ENCODE peak calls at places on chromosomes 12 and 14, in eight cellular contexts. U is CD4-positive, alpha-beta T cell; L is heart left ventricle; T is transverse colon; R is ovary; Q is cardiac muscle cell; I is choroid plexus epithelial cell; P is LNCaP clone FGC. J is an unnamed sample.

GRCh38 chr14:66070542-66071319 is 415.4 kb upstream of the CCDC196 start:
- DNase-seq in U (peak; percentile 78), L (no peak), T (peak; percentile 60), R (no peak), Q (peak; percentile 73), I (peak; percentile 17), P (no peak), J (peak; percentile 86)

GRCh38 chr14:93643127-93643526 is 145.2 kb downstream of the PRIMA1 start:
- DNase-seq in U (no peak), L (no peak), T (no peak), R (no peak), Q (no peak), I (no peak), P (no peak), J (no peak)

GRCh38 chr12:47216150-47216677 is 136.5 kb upstream of the AMIGO2 start:
- DNase-seq in U (peak; percentile 63), L (peak; percentile 35), T (peak; percentile 59), R (no peak), Q (no peak), I (no peak), P (no peak), J (no peak)

GRCh38 chr12:28296287-28296686 is 106.0 kb downstream of the CCDC91 start:
- DNase-seq in U (no peak), L (no peak), T (no peak), R (no peak), Q (no peak), I (no peak), P (no peak), J (no peak)

GRCh38 chr14:68782091-68782981 is 10.5 kb downstream of the ZFP36L1 start:
- DNase-seq in U (no peak), L (no peak), T (no peak), R (peak; percentile 53), Q (no peak), I (no peak), P (no peak), J (peak; percentile 6)

GRCh38 chr12:41073633-41074576 is 114.2 kb upstream of the PDZRN4 start:
- DNase-seq in U (no peak), L (no peak), T (no peak), R (no peak), Q (no peak), I (no peak), P (no peak), J (no peak)

GRCh38 chr12:103965590-103966407 is at the start of gene TDG:
- DNase-seq in U (peak; percentile 94), L (peak; percentile 98), T (peak; percentile 98), R (peak; percentile 99), Q (peak; percentile 98), I (peak; percentile 100), P (peak; percentile 96), J (peak; percentile 98)

GRCh38 chr14:94548131-94548998 is 12.9 kb upstream of the SERPINA4 start:
- DNase-seq in U (no peak), L (no peak), T (no peak), R (no peak), Q (no peak), I (peak; percentile 27), P (no peak), J (no peak)

GRCh38 chr14:72801381-72801812 is 92.5 kb downstream of the DPF3 start:
- DNase-seq in U (no peak), L (no peak), T (no peak), R (no peak), Q (no peak), I (peak; percentile 96), P (no peak), J (no peak)

GRCh38 chr12:94745562-94745961 is 95.2 kb upstream of the TMCC3 start:
- DNase-seq in U (no peak), L (no peak), T (no peak), R (no peak), Q (no peak), I (no peak), P (no peak), J (no peak)

GRCh38 chr14:95003099-95003960 is 154.0 kb downstream of the DICER1 start:
- DNase-seq in U (no peak), L (no peak), T (no peak), R (no peak), Q (no peak), I (no peak), P (no peak), J (no peak)

GRCh38 chr14:64707661-64708060 is 3.4 kb downstream of the PLEKHG3 start:
- DNase-seq in U (no peak), L (no peak), T (peak; percentile 53), R (no peak), Q (no peak), I (peak; percentile 88), P (no peak), J (no peak)

GRCh38 chr12:92059976-92060375 is 85.7 kb downstream of the BTG1 start:
- DNase-seq in U (no peak), L (no peak), T (no peak), R (no peak), Q (no peak), I (peak; percentile 84), P (no peak), J (no peak)

GRCh38 chr12:89156862-89157262 is 195.4 kb downstream of the DUSP6 start:
- DNase-seq in U (no peak), L (no peak), T (no peak), R (no peak), Q (no peak), I (peak; percentile 51), P (no peak), J (no peak)

DNA sequence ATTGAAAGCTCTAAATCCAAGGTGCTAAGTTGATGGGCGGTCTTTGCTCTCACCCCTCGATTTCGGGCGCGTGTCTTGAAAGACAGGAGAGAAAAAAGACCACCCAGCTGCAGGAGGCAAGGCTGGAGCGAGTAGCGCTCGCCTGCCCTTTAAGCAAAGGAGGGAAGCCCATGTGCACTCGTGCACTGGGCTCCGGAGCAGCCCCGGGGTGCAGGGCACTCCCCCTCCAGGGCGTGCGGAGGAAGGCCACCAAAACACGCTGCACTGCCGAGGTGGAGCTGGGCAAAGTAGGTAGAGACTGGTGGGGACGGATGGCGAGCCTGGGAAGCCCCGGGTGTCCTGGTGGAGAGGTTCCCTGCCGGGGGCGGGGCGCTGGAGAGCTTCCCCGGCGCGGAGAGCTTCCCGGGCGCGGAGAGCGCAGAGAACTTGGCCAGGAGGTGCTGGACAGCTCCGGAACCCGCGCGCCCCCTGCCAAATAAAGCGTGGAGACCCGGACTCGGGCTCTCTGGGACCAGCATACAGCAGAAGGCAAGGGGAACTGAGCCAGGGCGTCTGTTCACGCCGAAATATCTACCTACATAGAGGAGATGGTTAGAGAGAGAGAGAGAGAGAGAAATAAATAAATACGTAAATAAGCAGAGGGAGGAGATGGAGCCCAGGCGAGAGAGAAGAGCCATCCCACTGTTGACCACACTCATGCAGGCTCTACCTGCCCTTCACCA is 600 bp upstream of the NELL2 start:
- DNase-seq in U (peak; percentile 46), L (no peak), T (no peak), R (no peak), Q (peak; percentile 86), I (peak; percentile 7), P (no peak), J (peak; percentile 86)
- TF ChIP-seq CTCF in U (peak; percentile 48), L (no peak), T (no peak), R (no peak), Q (no peak), I (no peak), P (no peak), J (no peak)

GRCh38 chr12:18861287-18861858 is 123.5 kb downstream of the CAPZA3 start:
- DNase-seq in U (no peak), L (no peak), T (no peak), R (no peak), Q (no peak), I (peak; percentile 68), P (peak; percentile 15), J (no peak)
- TF ChIP-seq CTCF in U (peak; percentile 42), L (peak; percentile 57), T (peak; percentile 65), R (no peak), Q (peak; percentile 50), I (peak; percentile 59), P (peak; percentile 51), J (peak; percentile 76)

DNA sequence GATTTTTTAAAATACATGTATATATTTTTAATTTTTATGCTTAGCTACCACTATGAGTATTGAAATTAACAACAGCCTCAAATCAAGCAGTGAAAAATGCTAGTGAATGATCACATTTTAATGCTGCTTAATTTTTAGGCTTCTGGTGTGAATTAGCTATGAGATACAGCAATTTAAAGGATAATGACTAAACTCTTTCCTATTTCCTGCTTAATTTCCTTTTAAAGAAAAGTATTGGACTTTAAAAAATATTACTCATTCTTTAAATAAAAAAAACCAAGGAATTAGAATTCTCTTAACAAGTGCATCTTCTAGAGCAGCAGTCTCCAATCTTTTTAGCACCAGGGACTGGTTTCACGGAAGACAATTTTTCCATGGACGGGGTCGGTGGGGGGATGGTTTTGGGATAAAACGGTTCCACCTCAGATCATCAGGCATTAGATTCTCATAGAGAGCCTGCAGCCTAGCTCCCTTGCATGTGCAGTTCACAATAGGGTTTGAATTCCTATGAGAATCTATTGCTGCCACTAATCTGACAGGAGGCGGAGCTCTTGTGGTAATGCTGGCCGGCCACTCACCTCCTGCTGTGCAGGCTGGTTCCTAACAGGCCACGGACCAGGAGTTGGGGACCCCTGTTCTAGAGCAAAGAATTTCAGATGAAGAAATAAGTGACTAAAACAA is 18.6 kb upstream of the NTN4 start:
- DNase-seq in U (no peak), L (no peak), T (no peak), R (no peak), Q (no peak), I (no peak), P (no peak), J (no peak)
- TF ChIP-seq CTCF in U (no peak), L (no peak), T (no peak), R (no peak), Q (no peak), I (no peak), P (no peak), J (no peak)

GRCh38 chr12:76081909-76082308 is 2.6 kb downstream of the NAP1L1 start:
- DNase-seq in U (no peak), L (no peak), T (no peak), R (no peak), Q (no peak), I (no peak), P (no peak), J (no peak)

GRCh38 chr12:76085159-76085868 is 829 bp upstream of the NAP1L1 start:
- DNase-seq in U (no peak), L (no peak), T (no peak), R (no peak), Q (peak; percentile 27), I (peak; percentile 72), P (no peak), J (no peak)

GRCh38 chr12:76083761-76084276 is 666 bp downstream of the NAP1L1 start:
- DNase-seq in U (peak; percentile 73), L (peak; percentile 81), T (peak; percentile 66), R (peak; percentile 75), Q (peak; percentile 91), I (peak; percentile 79), P (no peak), J (peak; percentile 87)

GRCh38 chr12:76084277-76085158 is at the start of gene NAP1L1:
- DNase-seq in U (peak; percentile 96), L (peak; percentile 99), T (peak; percentile 97), R (peak; percentile 96), Q (peak; percentile 99), I (peak; percentile 99), P (peak; percentile 93), J (peak; percentile 97)

DNA sequence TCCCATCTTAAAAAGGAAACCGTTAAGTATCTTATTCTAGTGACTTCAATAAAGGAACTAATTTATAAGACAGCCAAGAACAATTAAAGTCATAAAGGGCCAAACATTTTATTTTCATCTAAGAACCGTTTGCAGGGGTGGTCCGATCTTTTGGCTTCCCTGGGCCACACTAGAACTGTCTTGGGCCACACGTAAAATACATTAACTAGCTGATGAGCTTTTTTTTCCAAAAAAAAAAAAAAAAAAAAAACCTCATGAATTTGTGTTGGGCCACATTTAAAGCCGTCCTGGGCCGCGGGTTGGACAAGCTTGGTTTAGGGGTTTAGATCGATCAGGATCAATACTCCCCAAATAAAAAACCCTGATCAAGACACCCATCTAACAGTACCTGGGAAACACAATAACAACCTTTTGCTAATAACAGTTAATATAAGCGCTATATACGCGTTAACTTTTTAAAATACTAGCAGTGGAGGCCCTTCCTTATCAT is 1.2 kb downstream of the NAP1L1 start:
- DNase-seq in U (no peak), L (no peak), T (no peak), R (no peak), Q (no peak), I (no peak), P (no peak), J (no peak)
- TF ChIP-seq CTCF in U (no peak), L (no peak), T (no peak), R (no peak), Q (no peak), I (no peak), P (no peak), J (no peak)

J was measured in glutamatergic neuron.